ENCODE peak calls at places on chromosome 11, in five cellular contexts. X is activated CD4-positive, alpha-beta T cell treated with anti-CD3 and anti-CD28 coated beads, Interleukin-2, amount 50 U/mL, for 48 hours; J is stimulated activated CD8-positive, alpha-beta memory T cell treated with anti-CD3 and anti-CD28 coated beads, Interleukin-7, amount 100 ng/mL, for 1 hour; H is tibial artery; V is cardiac fibroblast. Z is an unnamed sample.

GRCh38 chr11:111911563-111912401 is at the start of gene CRYAB:
- DNase-seq in X (no peak), J (no peak), H (peak), V (peak), Z (peak)

GRCh38 chr11:76835928-76836612 is 24.6 kb upstream of the ACER3 start:
- DNase-seq in X (no peak), J (no peak), H (no peak), V (peak), Z (no peak)

GRCh38 chr11:69718147-69718546 is 14.3 kb upstream of the FGF19 start:
- DNase-seq in X (no peak), J (no peak), H (no peak), V (peak), Z (peak)

GRCh38 chr11:102573851-102574250 is 43.3 kb upstream of the MMP7 start:
- DNase-seq in X (no peak), J (no peak), H (no peak), V (peak), Z (no peak)

GRCh38 chr11:40130427-40130826 is 1329.0 kb downstream of the LRRC4C start:
- DNase-seq in X (no peak), J (no peak), H (no peak), V (no peak), Z (peak)

GRCh38 chr11:130202818-130203671 is 43.5 kb downstream of the ST14 start:
- DNase-seq in X (no peak), J (no peak), H (peak), V (no peak), Z (no peak)

GRCh38 chr11:113106507-113106906 is 145.3 kb downstream of the NCAM1 start:
- DNase-seq in X (no peak), J (no peak), H (no peak), V (peak), Z (peak)

GRCh38 chr11:23288001-23288783 is 427.9 kb upstream of the CCDC179 start:
- DNase-seq in X (no peak), J (no peak), H (no peak), V (no peak), Z (peak)

GRCh38 chr11:130527648-130528300 is 79.3 kb downstream of the ADAMTS15 start:
- DNase-seq in X (no peak), J (no peak), H (no peak), V (peak), Z (peak)

GRCh38 chr11:95134491-95134890 is 44.8 kb downstream of the ENDOD1 start:
- DNase-seq in X (no peak), J (no peak), H (no peak), V (peak), Z (peak)

GRCh38 chr11:117535870-117536411 is 208.3 kb downstream of the CEP164 start:
- DNase-seq in X (no peak), J (no peak), H (no peak), V (no peak), Z (no peak)

GRCh38 chr11:35853871-35854270 is 90.0 kb upstream of the LDLRAD3 start:
- DNase-seq in X (no peak), J (no peak), H (no peak), V (no peak), Z (no peak)

GRCh38 chr11:94938399-94939055 is 34.8 kb downstream of the CWC15 start:
- DNase-seq in X (no peak), J (no peak), H (peak), V (peak), Z (peak)

GRCh38 chr11:88414385-88414861 is 76.9 kb upstream of the CTSC start:
- DNase-seq in X (no peak), J (no peak), H (no peak), V (peak), Z (peak)

GRCh38 chr11:69205929-69206612 is 50.3 kb downstream of the SMIM38 start:
- DNase-seq in X (no peak), J (no peak), H (peak), V (no peak), Z (no peak)

GRCh38 chr11:22558638-22559037 is 67.0 kb downstream of the FANCF start:
- DNase-seq in X (no peak), J (no peak), H (no peak), V (peak), Z (no peak)

GRCh38 chr11:111417011-111417765 is 38.1 kb upstream of the POU2AF1 start:
- DNase-seq in X (no peak), J (no peak), H (no peak), V (no peak), Z (no peak)

GRCh38 chr11:2569731-2570210 is 125.0 kb downstream of the KCNQ1 start:
- DNase-seq in X (no peak), J (no peak), H (peak), V (no peak), Z (no peak)

GRCh38 chr11:65116370-65117205 is 913 bp downstream of the ZNHIT2 start:
- DNase-seq in X (peak), J (no peak), H (peak), V (peak), Z (peak)

GRCh38 chr11:96293583-96293982 is 49.4 kb downstream of the MAML2 start:
- DNase-seq in X (no peak), J (no peak), H (no peak), V (peak), Z (no peak)

GRCh38 chr11:114031599-114032320 is 27.8 kb upstream of the ZBTB16 start:
- DNase-seq in X (no peak), J (no peak), H (peak), V (no peak), Z (no peak)

GRCh38 chr11:69220581-69221051 is 64.9 kb downstream of the SMIM38 start:
- DNase-seq in X (no peak), J (no peak), H (no peak), V (no peak), Z (no peak)

GRCh38 chr11:109432105-109432504 is 10.1 kb downstream of the C11orf87 start:
- DNase-seq in X (no peak), J (no peak), H (no peak), V (no peak), Z (peak)

GRCh38 chr11:16815047-16815767 is 76.8 kb downstream of the C11orf58 start:
- DNase-seq in X (no peak), J (no peak), H (peak), V (peak), Z (no peak)

GRCh38 chr11:35478411-35479139 is 46.8 kb downstream of the PAMR1 start:
- DNase-seq in X (no peak), J (no peak), H (no peak), V (peak), Z (no peak)

GRCh38 chr11:2468363-2469240 is 23.8 kb downstream of the KCNQ1 start:
- DNase-seq in X (no peak), J (no peak), H (peak), V (no peak), Z (no peak)

GRCh38 chr11:36012410-36012809 is 68.5 kb downstream of the LDLRAD3 start:
- DNase-seq in X (no peak), J (no peak), H (no peak), V (peak), Z (peak)

GRCh38 chr11:12112150-12112520 is 1.7 kb downstream of the MICAL2 start:
- DNase-seq in X (no peak), J (no peak), H (no peak), V (no peak), Z (no peak)

GRCh38 chr11:12592283-12592682 is 81.9 kb upstream of the TEAD1 start:
- DNase-seq in X (no peak), J (no peak), H (no peak), V (no peak), Z (no peak)

GRCh38 chr11:36376315-36376887 is 80.3 kb downstream of the PRR5L start:
- DNase-seq in X (no peak), J (no peak), H (no peak), V (peak), Z (peak)

GRCh38 chr11:82924522-82925224 is 23.1 kb downstream of the DDIAS start:
- DNase-seq in X (no peak), J (no peak), H (no peak), V (no peak), Z (no peak)

GRCh38 chr11:26558191-26558590 is 13.9 kb downstream of the MUC15 start:
- DNase-seq in X (no peak), J (no peak), H (no peak), V (no peak), Z (no peak)

GRCh38 chr11:101126551-101127347 is 2.9 kb downstream of the PGR start:
- DNase-seq in X (no peak), J (no peak), H (peak), V (peak), Z (peak)